ENCODE peak calls at places on chromosomes 5 and 9, in five cellular contexts. A, P, O, M and C are unnamed samples.

GRCh38 chr9:124812401-124813016 is 35.6 kb downstream of the OLFML2A start:
- DNase-seq in A (no peak), P (no peak), O (peak; percentile 54), M (no peak), C (no peak)

GRCh38 chr5:135951807-135952206 is 3.0 kb downstream of the LECT2 start:
- DNase-seq in A (no peak), P (no peak), O (no peak), M (no peak), C (no peak)

GRCh38 chr9:89026878-89027277 is 35.6 kb downstream of the S1PR3 start:
- DNase-seq in A (no peak), P (no peak), O (no peak), M (no peak), C (no peak)

GRCh38 chr5:31407921-31408714 is 123.8 kb downstream of the DROSHA start:
- DNase-seq in A (no peak), P (no peak), O (no peak), M (no peak), C (no peak)

GRCh38 chr5:177358333-177358939 is 712 bp downstream of the RGS14 start:
- DNase-seq in A (no peak), P (no peak), O (no peak), M (no peak), C (no peak)

GRCh38 chr9:83327750-83328622 is 210.2 kb downstream of the FRMD3 start:
- DNase-seq in A (no peak), P (no peak), O (no peak), M (no peak), C (no peak)

GRCh38 chr5:178786859-178787499 is 56.5 kb upstream of the ZNF354A start:
- DNase-seq in A (peak; percentile 43), P (no peak), O (no peak), M (no peak), C (no peak)

GRCh38 chr5:178271726-178272479 is 39.3 kb upstream of the PHYKPL start:
- DNase-seq in A (no peak), P (no peak), O (no peak), M (no peak), C (no peak)

GRCh38 chr9:84266087-84266561 is 74.4 kb downstream of the SLC28A3 start:
- DNase-seq in A (no peak), P (no peak), O (no peak), M (no peak), C (no peak)

DNA sequence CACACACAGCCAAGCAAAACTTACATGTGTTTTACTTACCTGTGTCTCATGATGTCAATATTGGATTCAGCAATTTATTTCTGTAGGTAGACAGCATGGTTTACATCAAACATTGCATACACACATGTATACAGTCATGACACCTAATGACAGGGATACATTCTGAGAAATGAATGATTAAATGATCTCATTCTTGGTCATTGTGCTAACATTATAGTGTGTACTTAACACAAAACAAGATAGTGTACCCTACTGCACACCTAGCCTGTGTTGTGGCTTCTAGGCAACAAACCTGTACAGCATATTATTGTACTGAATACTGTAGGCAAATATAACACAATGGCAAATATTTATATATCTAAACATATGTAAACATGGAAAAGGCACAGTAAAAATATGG is 28.0 kb downstream of the ISOC1 start:
- DNase-seq in A (no peak), P (no peak), O (no peak), M (no peak), C (no peak)
- TF ChIP-seq CTCF in A (no peak), P (no peak), O (no peak), M (no peak), C (no peak)

GRCh38 chr5:24005384-24005783 is 498.0 kb downstream of the PRDM9 start:
- DNase-seq in A (no peak), P (no peak), O (no peak), M (no peak), C (no peak)
- H3K27ac ChIP-seq in A (no peak overlapping the region), P (no peak overlapping the region), O (no peak overlapping the region), M (no peak overlapping the region), C (no peak overlapping the region)

GRCh38 chr9:110623462-110624025 is 44.0 kb upstream of the SVEP1 start:
- DNase-seq in A (no peak), P (no peak), O (no peak), M (no peak), C (peak; percentile 51)

GRCh38 chr9:110619831-110620230 is 40.3 kb upstream of the SVEP1 start:
- DNase-seq in A (no peak), P (no peak), O (no peak), M (no peak), C (no peak)

GRCh38 chr9:110620726-110621125 is 41.2 kb upstream of the SVEP1 start:
- DNase-seq in A (no peak), P (no peak), O (no peak), M (no peak), C (no peak)

GRCh38 chr9:110626109-110626829 is 42.3 kb upstream of the MUSK start:
- DNase-seq in A (no peak), P (no peak), O (no peak), M (no peak), C (no peak)

DNA sequence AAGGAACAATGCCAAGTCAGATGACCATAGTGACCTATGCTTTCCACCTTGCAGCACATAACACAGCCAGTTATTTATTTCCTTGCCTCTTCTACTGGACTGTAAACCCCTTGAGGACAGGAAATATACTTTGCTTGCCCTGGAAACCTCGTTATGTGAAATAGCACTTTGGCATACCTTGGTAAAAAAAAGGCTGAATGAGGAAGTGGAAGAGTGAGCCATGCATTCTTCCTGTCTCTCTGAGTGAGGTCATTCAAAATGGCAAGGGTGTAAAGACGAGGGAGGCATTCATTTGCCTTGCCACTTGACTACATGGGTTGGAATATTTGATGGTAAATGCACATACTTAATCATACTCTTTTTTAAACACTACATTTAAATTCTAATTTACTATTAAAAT is 42.8 kb upstream of the SVEP1 start:
- DNase-seq in A (no peak), P (no peak), O (no peak), M (no peak), C (no peak)
- H3K27me3 ChIP-seq in A (no peaks in the 10 kb centered on the region), P (no peaks in the 10 kb centered on the region), O (no peaks in the 10 kb centered on the region), M (no peaks in the 10 kb centered on the region), C (no peaks in the 10 kb centered on the region)

GRCh38 chr9:135366104-135366503 is 113.5 kb upstream of the PPP1R26 start:
- DNase-seq in A (no peak), P (no peak), O (no peak), M (no peak), C (no peak)
- TF ChIP-seq CTCF in A (no peak), P (no peak), O (no peak), M (no peak), C (no peak)

DNA sequence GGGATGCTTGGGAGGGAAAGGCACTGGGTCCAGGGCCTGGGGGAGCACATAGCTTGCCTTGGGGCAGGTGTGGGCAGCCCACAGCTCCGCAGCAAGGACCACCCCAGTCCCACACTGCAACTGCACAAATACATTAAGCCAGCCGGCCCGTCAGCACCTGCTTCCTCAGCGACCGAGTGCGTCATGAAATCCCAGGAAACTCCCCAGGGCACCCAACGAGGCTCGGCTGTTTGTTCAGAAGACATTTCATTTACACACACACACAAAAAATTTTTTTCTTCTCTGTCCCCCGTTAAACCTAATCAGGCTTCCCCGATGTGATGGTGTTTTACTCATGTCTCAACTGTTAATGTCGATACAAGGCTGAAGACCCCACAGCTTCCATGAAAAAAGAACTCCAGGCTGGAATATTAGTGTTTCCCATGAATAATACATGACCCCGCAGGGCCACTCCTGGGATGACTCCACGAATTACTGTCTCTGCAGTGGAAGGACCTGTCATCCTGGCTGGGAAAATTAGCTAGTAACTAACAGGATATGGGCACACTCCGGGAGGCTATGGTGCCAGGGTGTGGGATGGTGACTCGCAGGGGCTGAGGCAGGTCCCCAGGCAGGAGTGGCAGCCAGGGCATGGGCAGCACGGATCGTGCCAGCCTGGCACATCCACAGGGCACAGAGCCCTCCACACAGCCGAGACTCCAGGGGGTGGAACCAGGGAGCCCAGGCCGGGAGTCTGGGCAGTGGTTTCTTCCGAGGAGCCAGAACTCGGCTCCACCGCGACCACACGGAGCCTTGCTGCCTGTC is 102.4 kb downstream of the VAV2 start:
- DNase-seq in A (no peak), P (no peak), O (no peak), M (no peak), C (no peak)
- H3K27ac ChIP-seq in A (no peak overlapping the region), P (no peak overlapping the region), O (no peak overlapping the region), M (no peak overlapping the region), C (no peak overlapping the region)

GRCh38 chr9:34594177-34594576 is 4.7 kb upstream of the CNTFR start:
- DNase-seq in A (no peak), P (no peak), O (no peak), M (peak; percentile 80), C (peak; percentile 38)
- H3K27me3 ChIP-seq in A (no peaks in the 10 kb centered on the region), P (peaks cover 40% of the 10 kb centered on the region), O (peaks cover 10% of the 10 kb centered on the region), M (no peaks in the 10 kb centered on the region), C (no peaks in the 10 kb centered on the region)

GRCh38 chr9:4026925-4027324 is 272.9 kb downstream of the GLIS3 start:
- DNase-seq in A (no peak), P (no peak), O (no peak), M (no peak), C (no peak)

GRCh38 chr9:4027616-4028015 is 272.3 kb downstream of the GLIS3 start:
- DNase-seq in A (no peak), P (no peak), O (no peak), M (no peak), C (no peak)

GRCh38 chr9:4035809-4036208 is 264.1 kb downstream of the GLIS3 start:
- DNase-seq in A (no peak), P (no peak), O (no peak), M (no peak), C (no peak)

GRCh38 chr9:4034404-4034803 is 265.5 kb downstream of the GLIS3 start:
- DNase-seq in A (no peak), P (no peak), O (no peak), M (no peak), C (no peak)

GRCh38 chr9:4030751-4031150 is 269.1 kb downstream of the GLIS3 start:
- DNase-seq in A (no peak), P (no peak), O (no peak), M (no peak), C (no peak)
- TF ChIP-seq CTCF in A (no peak), P (no peak), O (no peak), M (no peak), C (no peak)

DNA sequence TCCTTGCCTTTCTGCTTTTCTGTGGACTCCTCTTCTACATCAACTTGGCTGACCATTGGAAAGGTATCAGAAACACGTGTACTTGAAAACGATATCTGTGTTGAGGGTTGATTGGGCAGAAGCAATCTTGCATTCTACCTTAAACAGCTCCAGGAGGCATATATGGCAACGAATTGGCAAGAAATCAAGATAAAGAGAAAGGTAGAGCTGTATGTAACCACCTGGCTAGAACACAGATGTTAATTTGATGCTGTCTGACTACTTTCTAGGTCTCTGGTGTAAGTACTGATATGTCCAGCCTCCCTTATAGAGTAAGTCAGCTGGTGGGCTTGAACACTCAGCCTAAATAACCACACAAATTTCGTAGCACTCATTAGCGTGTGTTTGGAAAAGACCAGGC is 1.3 kb downstream of the MAN1B1 start:
- DNase-seq in A (no peak), P (no peak), O (no peak), M (no peak), C (no peak)
- H3K27ac ChIP-seq in A (no peak overlapping the region), P (no peak overlapping the region), O (no peak overlapping the region), M (no peak overlapping the region), C (no peak overlapping the region)

GRCh38 chr9:34623386-34624235 is 3.3 kb upstream of the DCTN3 start:
- DNase-seq in A (no peak), P (no peak), O (no peak), M (no peak), C (no peak)
- H3K27me3 ChIP-seq in A (peaks cover 44% of the 10 kb centered on the region), P (peaks cover 50% of the 10 kb centered on the region), O (peaks cover 40% of the 10 kb centered on the region), M (peaks cover 12% of the 10 kb centered on the region), C (peaks cover 72% of the 10 kb centered on the region)